ENCODE peak calls at places on chromosomes 2 and 18, in four cellular contexts. One of them, this sample, is unnamed.

GRCh38 chr2:162196611-162197010 is 44.6 kb upstream of the GCG start:
- DNase-seq in PC-3: peak
- DNase-seq in GM23248: peak
- DNase-seq in HCT116: no peak
- DNase-seq in this sample: no peak

GRCh38 chr18:33231474-33232317 is 208.8 kb downstream of the CCDC178 start:
- DNase-seq in PC-3: peak
- DNase-seq in GM23248: peak
- DNase-seq in HCT116: peak
- DNase-seq in this sample: peak

GRCh38 chr2:215280326-215280725 is 31.5 kb upstream of the ATIC start:
- DNase-seq in PC-3: no peak
- DNase-seq in GM23248: peak
- DNase-seq in HCT116: no peak
- DNase-seq in this sample: no peak

GRCh38 chr2:173446722-173447121 is 92.0 kb downstream of the CDCA7 start:
- DNase-seq in PC-3: peak
- DNase-seq in GM23248: no peak
- DNase-seq in HCT116: no peak
- DNase-seq in this sample: no peak

GRCh38 chr2:120766758-120767351 is 31.2 kb downstream of the GLI2 start:
- DNase-seq in PC-3: no peak
- DNase-seq in GM23248: no peak
- DNase-seq in HCT116: no peak
- DNase-seq in this sample: no peak

GRCh38 chr18:10391506-10391905 is 62.9 kb upstream of the APCDD1 start:
- DNase-seq in PC-3: no peak
- DNase-seq in GM23248: no peak
- DNase-seq in HCT116: no peak
- DNase-seq in this sample: no peak

GRCh38 chr2:119950966-119951365 is 61.9 kb upstream of the EPB41L5 start:
- DNase-seq in PC-3: no peak
- DNase-seq in GM23248: no peak
- DNase-seq in HCT116: no peak
- DNase-seq in this sample: no peak

GRCh38 chr2:149291881-149292280 is 38.5 kb upstream of the LYPD6 start:
- DNase-seq in PC-3: no peak
- DNase-seq in GM23248: no peak
- DNase-seq in HCT116: no peak
- DNase-seq in this sample: no peak

GRCh38 chr2:48531141-48531648 is 1.2 kb downstream of the STON1 start:
- DNase-seq in PC-3: peak
- DNase-seq in GM23248: peak
- DNase-seq in HCT116: no peak
- DNase-seq in this sample: peak

GRCh38 chr2:117859924-117860647 is 45.6 kb downstream of the DDX18 start:
- DNase-seq in PC-3: no peak
- DNase-seq in GM23248: no peak
- DNase-seq in HCT116: no peak
- DNase-seq in this sample: no peak

GRCh38 chr18:12943200-12943599 is 4.6 kb upstream of the SEH1L start:
- DNase-seq in PC-3: no peak
- DNase-seq in GM23248: peak
- DNase-seq in HCT116: no peak
- DNase-seq in this sample: no peak

GRCh38 chr2:39730685-39731302 is 48.3 kb downstream of the THUMPD2 start:
- DNase-seq in PC-3: peak
- DNase-seq in GM23248: peak
- DNase-seq in HCT116: peak
- DNase-seq in this sample: peak

GRCh38 chr2:129777757-129778607 is 201.5 kb upstream of the RAB6C start:
- DNase-seq in PC-3: no peak
- DNase-seq in GM23248: no peak
- DNase-seq in HCT116: no peak
- DNase-seq in this sample: no peak

DNA sequence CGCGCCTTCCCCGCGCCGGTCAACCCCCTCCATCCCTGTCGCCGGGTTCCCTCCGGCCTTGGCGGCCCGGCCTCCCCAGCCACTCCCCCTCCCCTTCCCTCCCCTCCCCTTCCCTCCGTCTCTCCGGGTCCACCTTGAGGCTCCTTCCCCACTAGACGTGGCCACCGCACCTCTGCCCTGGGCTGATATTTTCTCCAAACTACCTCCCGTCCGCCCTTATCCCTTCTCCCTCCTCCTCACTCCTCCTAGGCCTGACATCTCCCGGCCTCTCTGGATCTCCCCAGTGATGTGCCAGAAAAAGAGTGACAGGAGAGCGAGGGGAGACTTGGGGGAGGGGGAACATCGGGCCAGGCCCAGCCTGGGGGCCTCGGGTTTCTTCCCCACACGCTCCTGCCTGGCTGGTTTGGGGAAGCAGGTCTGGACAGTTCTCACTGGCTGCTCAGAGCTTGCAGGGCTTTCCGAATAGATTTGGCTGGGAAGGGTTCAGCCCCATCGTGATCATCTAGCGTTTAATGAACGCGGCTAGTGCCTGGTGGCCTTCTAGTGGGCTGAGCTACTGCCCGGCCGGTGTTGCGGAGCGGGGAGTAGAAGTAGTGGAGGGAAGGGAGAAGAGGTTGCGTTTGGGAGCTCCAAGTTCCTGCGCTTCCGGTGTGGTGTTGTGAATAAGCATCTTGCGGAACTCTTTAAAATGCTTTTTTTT is 641 bp downstream of the MAPRE3 start:
- DNase-seq in PC-3: no peak
- DNase-seq in GM23248: peak
- DNase-seq in HCT116: no peak
- DNase-seq in this sample: no peak
- H3K27ac ChIP-seq in PC-3: peak
- H3K27ac ChIP-seq in GM23248: peak
- H3K27ac ChIP-seq in HCT116: no peak
- H3K27ac ChIP-seq in this sample: peak

GRCh38 chr18:54444309-54444914 is 86.7 kb downstream of the C18orf54 start:
- DNase-seq in PC-3: peak
- DNase-seq in GM23248: peak
- DNase-seq in HCT116: peak
- DNase-seq in this sample: peak
- TF ChIP-seq EZH2phosphoT487 in PC-3: no peak
- TF ChIP-seq EZH2phosphoT487 in GM23248: no peak
- TF ChIP-seq EZH2phosphoT487 in HCT116: no peak
- TF ChIP-seq EZH2phosphoT487 in this sample: no peak

GRCh38 chr2:6946722-6947121 is 29.5 kb downstream of the RNF144A start:
- DNase-seq in PC-3: peak
- DNase-seq in GM23248: peak
- DNase-seq in HCT116: no peak
- DNase-seq in this sample: no peak

GRCh38 chr2:6952116-6952515 is 34.9 kb downstream of the RNF144A start:
- DNase-seq in PC-3: no peak
- DNase-seq in GM23248: peak
- DNase-seq in HCT116: no peak
- DNase-seq in this sample: no peak

GRCh38 chr2:6951046-6951445 is 33.8 kb downstream of the RNF144A start:
- DNase-seq in PC-3: no peak
- DNase-seq in GM23248: no peak
- DNase-seq in HCT116: no peak
- DNase-seq in this sample: no peak

GRCh38 chr2:6948081-6949008 is 31.1 kb downstream of the RNF144A start:
- DNase-seq in PC-3: no peak
- DNase-seq in GM23248: no peak
- DNase-seq in HCT116: no peak
- DNase-seq in this sample: no peak

GRCh38 chr2:6949009-6949351 is 31.8 kb downstream of the RNF144A start:
- DNase-seq in PC-3: no peak
- DNase-seq in GM23248: peak
- DNase-seq in HCT116: no peak
- DNase-seq in this sample: no peak
- H3K27ac ChIP-seq in PC-3: no peak
- H3K27ac ChIP-seq in GM23248: no peak
- H3K27ac ChIP-seq in HCT116: no peak
- H3K27ac ChIP-seq in this sample: no peak

GRCh38 chr2:159151198-159152118 is 135.0 kb downstream of the WDSUB1 start:
- DNase-seq in PC-3: no peak
- DNase-seq in GM23248: no peak
- DNase-seq in HCT116: no peak
- DNase-seq in this sample: no peak

GRCh38 chr2:159150208-159150607 is 136.3 kb downstream of the WDSUB1 start:
- DNase-seq in PC-3: no peak
- DNase-seq in GM23248: no peak
- DNase-seq in HCT116: no peak
- DNase-seq in this sample: no peak

GRCh38 chr2:159153063-159153462 is 133.4 kb downstream of the WDSUB1 start:
- DNase-seq in PC-3: no peak
- DNase-seq in GM23248: no peak
- DNase-seq in HCT116: no peak
- DNase-seq in this sample: no peak

GRCh38 chr2:159153463-159153862 is 133.0 kb downstream of the WDSUB1 start:
- DNase-seq in PC-3: peak
- DNase-seq in GM23248: no peak
- DNase-seq in HCT116: peak
- DNase-seq in this sample: no peak

GRCh38 chr2:159152119-159152778 is 134.3 kb downstream of the WDSUB1 start:
- DNase-seq in PC-3: no peak
- DNase-seq in GM23248: no peak
- DNase-seq in HCT116: no peak
- DNase-seq in this sample: no peak
- TF ChIP-seq EZH2phosphoT487 in PC-3: no peak
- TF ChIP-seq EZH2phosphoT487 in GM23248: no peak
- TF ChIP-seq EZH2phosphoT487 in HCT116: no peak
- TF ChIP-seq EZH2phosphoT487 in this sample: no peak

GRCh38 chr2:72222829-72223564 is 75.3 kb upstream of the CYP26B1 start:
- DNase-seq in PC-3: peak
- DNase-seq in GM23248: peak
- DNase-seq in HCT116: no peak
- DNase-seq in this sample: no peak
- H3K27ac ChIP-seq in PC-3: no peak
- H3K27ac ChIP-seq in GM23248: peak
- H3K27ac ChIP-seq in HCT116: no peak
- H3K27ac ChIP-seq in this sample: peak

DNA sequence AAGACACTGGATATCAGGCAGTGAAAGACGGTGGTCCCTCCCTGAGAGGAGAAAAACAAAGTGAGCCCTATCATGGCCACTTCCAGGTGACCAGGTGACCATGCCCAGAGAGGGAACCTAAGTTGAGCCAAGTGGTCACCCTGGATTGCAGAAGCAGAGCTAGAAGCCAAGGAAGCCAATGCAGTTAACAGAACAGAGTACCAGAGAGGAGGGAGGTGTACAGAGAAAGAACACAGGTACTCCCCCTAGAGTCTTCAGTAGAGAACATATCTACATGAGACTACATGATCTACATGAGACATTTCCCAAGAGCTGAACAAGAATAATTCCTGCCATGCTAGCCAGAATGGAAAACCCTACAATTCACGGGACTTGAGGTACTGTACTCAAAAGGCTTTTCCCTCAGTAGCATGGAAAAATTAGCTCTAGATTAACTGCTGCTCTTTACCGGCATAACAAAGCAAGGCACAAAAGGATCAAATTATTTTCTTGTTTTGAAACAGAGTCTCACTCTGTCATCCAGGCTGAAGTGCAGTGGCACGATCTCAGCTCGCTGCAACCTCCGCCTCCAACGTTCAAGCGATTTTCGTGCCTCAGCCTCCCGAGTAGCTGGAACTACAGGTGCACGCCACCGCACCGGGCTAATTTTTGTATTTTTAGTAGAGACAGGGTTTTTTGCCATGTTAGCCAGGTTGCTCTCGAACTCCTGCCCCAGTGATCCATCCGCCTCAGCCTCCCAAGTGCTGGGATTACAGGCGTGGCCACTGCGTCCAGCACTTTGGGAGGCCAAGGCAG is 23.5 kb downstream of the ROCK2 start:
- DNase-seq in PC-3: peak
- DNase-seq in GM23248: no peak
- DNase-seq in HCT116: peak
- DNase-seq in this sample: no peak
- TF ChIP-seq EZH2phosphoT487 in PC-3: no peak
- TF ChIP-seq EZH2phosphoT487 in GM23248: no peak
- TF ChIP-seq EZH2phosphoT487 in HCT116: no peak
- TF ChIP-seq EZH2phosphoT487 in this sample: no peak

DNA sequence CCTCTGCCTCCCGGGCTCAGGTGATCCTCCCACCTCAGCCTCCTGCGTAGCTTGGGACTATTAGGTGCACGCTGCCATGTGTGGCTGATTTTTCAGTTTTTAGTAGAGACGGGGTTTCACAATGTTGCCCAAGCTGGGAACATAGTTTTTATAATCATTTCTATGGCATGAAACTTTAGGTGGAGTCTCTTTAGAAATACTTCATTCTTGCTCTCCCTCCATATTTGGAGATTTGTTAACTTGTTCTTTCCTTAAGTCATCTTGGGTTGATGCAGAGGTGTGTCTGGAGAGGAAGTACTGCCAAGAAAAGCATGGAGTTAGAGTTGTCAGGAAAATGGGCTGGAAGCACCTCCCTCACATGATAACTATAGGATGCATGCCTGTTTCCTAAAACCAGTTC is 17.4 kb downstream of the ZNF532 start:
- DNase-seq in PC-3: no peak
- DNase-seq in GM23248: peak
- DNase-seq in HCT116: no peak
- DNase-seq in this sample: no peak
- H3K27ac ChIP-seq in PC-3: no peak
- H3K27ac ChIP-seq in GM23248: peak
- H3K27ac ChIP-seq in HCT116: no peak
- H3K27ac ChIP-seq in this sample: no peak

GRCh38 chr2:234880551-234881211 is 71.1 kb upstream of the SH3BP4 start:
- DNase-seq in PC-3: peak
- DNase-seq in GM23248: peak
- DNase-seq in HCT116: peak
- DNase-seq in this sample: peak
- TF ChIP-seq EZH2phosphoT487 in PC-3: no peak
- TF ChIP-seq EZH2phosphoT487 in GM23248: no peak
- TF ChIP-seq EZH2phosphoT487 in HCT116: no peak
- TF ChIP-seq EZH2phosphoT487 in this sample: no peak

This sample was measured in hepatocyte.